ENCODE peak calls at places on chromosome 20, in five cellular contexts. One of them, this sample, is unnamed.

GRCh38 chr20:402898-403581 is 5.1 kb upstream of the RBCK1 start:
- DNase-seq in GM12878: no peak
- DNase-seq in A549: no peak
- DNase-seq in K562: no peak
- DNase-seq in SK-N-SH: no peak
- DNase-seq in this sample: no peak

GRCh38 chr20:19937651-19938420 is 79.3 kb upstream of the NAA20 start:
- DNase-seq in GM12878: peak
- DNase-seq in A549: no peak
- DNase-seq in K562: no peak
- DNase-seq in SK-N-SH: no peak
- DNase-seq in this sample: no peak

GRCh38 chr20:15200139-15200538 is 862.7 kb upstream of the FLRT3 start:
- DNase-seq in GM12878: peak
- DNase-seq in A549: no peak
- DNase-seq in K562: no peak
- DNase-seq in SK-N-SH: no peak
- DNase-seq in this sample: no peak

GRCh38 chr20:9927224-9927623 is 88.3 kb upstream of the PAK5 start:
- DNase-seq in GM12878: no peak
- DNase-seq in A549: no peak
- DNase-seq in K562: no peak
- DNase-seq in SK-N-SH: no peak
- DNase-seq in this sample: no peak

GRCh38 chr20:42027746-42028268 is 409.6 kb upstream of the CHD6 start:
- DNase-seq in GM12878: no peak
- DNase-seq in A549: no peak
- DNase-seq in K562: no peak
- DNase-seq in SK-N-SH: peak
- DNase-seq in this sample: no peak

GRCh38 chr20:2207770-2208097 is 88.1 kb upstream of the TGM3 start:
- DNase-seq in GM12878: no peak
- DNase-seq in A549: no peak
- DNase-seq in K562: no peak
- DNase-seq in SK-N-SH: no peak
- DNase-seq in this sample: no peak

GRCh38 chr20:40254023-40254772 is 434.8 kb downstream of the MAFB start:
- DNase-seq in GM12878: no peak
- DNase-seq in A549: no peak
- DNase-seq in K562: no peak
- DNase-seq in SK-N-SH: no peak
- DNase-seq in this sample: no peak

GRCh38 chr20:61502433-61502832 is 250.4 kb downstream of the CDH4 start:
- DNase-seq in GM12878: no peak
- DNase-seq in A549: no peak
- DNase-seq in K562: no peak
- DNase-seq in SK-N-SH: no peak
- DNase-seq in this sample: peak

GRCh38 chr20:20772492-20773047 is 60.1 kb upstream of the RALGAPA2 start:
- DNase-seq in GM12878: no peak
- DNase-seq in A549: no peak
- DNase-seq in K562: no peak
- DNase-seq in SK-N-SH: no peak
- DNase-seq in this sample: no peak

GRCh38 chr20:53685070-53685595 is 91.5 kb upstream of the ZNF217 start:
- DNase-seq in GM12878: no peak
- DNase-seq in A549: no peak
- DNase-seq in K562: no peak
- DNase-seq in SK-N-SH: no peak
- DNase-seq in this sample: no peak

GRCh38 chr20:63191400-63191799 is 24.5 kb downstream of the YTHDF1 start:
- DNase-seq in GM12878: no peak
- DNase-seq in A549: peak
- DNase-seq in K562: no peak
- DNase-seq in SK-N-SH: no peak
- DNase-seq in this sample: peak

GRCh38 chr20:17536944-17537444 is 5.8 kb upstream of the BFSP1 start:
- DNase-seq in GM12878: no peak
- DNase-seq in A549: peak
- DNase-seq in K562: peak
- DNase-seq in SK-N-SH: peak
- DNase-seq in this sample: peak

GRCh38 chr20:63032861-63033634 is 26.3 kb upstream of the BHLHE23 start:
- DNase-seq in GM12878: peak
- DNase-seq in A549: no peak
- DNase-seq in K562: no peak
- DNase-seq in SK-N-SH: no peak
- DNase-seq in this sample: no peak

GRCh38 chr20:63622096-63622495 is 4.8 kb downstream of the GMEB2 start:
- DNase-seq in GM12878: no peak
- DNase-seq in A549: no peak
- DNase-seq in K562: no peak
- DNase-seq in SK-N-SH: no peak
- DNase-seq in this sample: no peak

GRCh38 chr20:63230800-63231268 is 4.9 kb upstream of the BIRC7 start:
- DNase-seq in GM12878: no peak
- DNase-seq in A549: peak
- DNase-seq in K562: peak
- DNase-seq in SK-N-SH: peak
- DNase-seq in this sample: peak

GRCh38 chr20:36097331-36097730 is 57.2 kb upstream of the EPB41L1 start:
- DNase-seq in GM12878: no peak
- DNase-seq in A549: no peak
- DNase-seq in K562: no peak
- DNase-seq in SK-N-SH: no peak
- DNase-seq in this sample: peak

GRCh38 chr20:47027456-47027855 is 132.8 kb downstream of the EYA2 start:
- DNase-seq in GM12878: no peak
- DNase-seq in A549: no peak
- DNase-seq in K562: no peak
- DNase-seq in SK-N-SH: no peak
- DNase-seq in this sample: no peak

GRCh38 chr20:47029845-47030244 is 135.2 kb downstream of the EYA2 start:
- DNase-seq in GM12878: no peak
- DNase-seq in A549: no peak
- DNase-seq in K562: no peak
- DNase-seq in SK-N-SH: no peak
- DNase-seq in this sample: no peak

GRCh38 chr20:47028487-47028886 is 133.8 kb downstream of the EYA2 start:
- DNase-seq in GM12878: no peak
- DNase-seq in A549: no peak
- DNase-seq in K562: no peak
- DNase-seq in SK-N-SH: no peak
- DNase-seq in this sample: no peak

GRCh38 chr20:47024461-47024937 is 129.9 kb downstream of the EYA2 start:
- DNase-seq in GM12878: no peak
- DNase-seq in A549: no peak
- DNase-seq in K562: no peak
- DNase-seq in SK-N-SH: no peak
- DNase-seq in this sample: peak

DNA sequence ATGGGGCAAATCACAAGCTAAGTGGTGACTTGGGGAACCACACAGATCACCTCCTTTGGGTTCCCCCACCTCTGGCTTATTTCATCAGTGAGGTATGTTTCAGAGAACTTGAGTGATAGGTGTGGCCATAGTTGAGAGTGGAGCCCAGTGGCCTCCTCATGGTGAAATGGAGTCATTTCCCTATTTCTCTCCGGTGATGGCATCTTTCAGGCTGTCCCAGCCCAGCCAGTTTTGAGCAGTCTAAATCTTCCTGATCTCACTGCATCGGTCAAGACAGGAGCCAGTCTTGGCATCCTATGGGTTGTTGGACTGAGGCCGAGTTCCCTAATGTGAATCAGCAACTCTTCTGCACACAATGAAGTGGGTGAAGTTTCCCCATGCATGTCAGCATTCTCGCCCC is 132.4 kb downstream of the EYA2 start:
- DNase-seq in GM12878: no peak
- DNase-seq in A549: no peak
- DNase-seq in K562: no peak
- DNase-seq in SK-N-SH: no peak
- DNase-seq in this sample: no peak
- TF ChIP-seq RCOR1 in GM12878: no peak
- TF ChIP-seq RCOR1 in A549: no peak
- TF ChIP-seq RCOR1 in K562: no peak
- TF ChIP-seq RCOR1 in SK-N-SH: no peak
- TF ChIP-seq RCOR1 in this sample: no peak

GRCh38 chr20:44785768-44786167 is 24.6 kb downstream of the RIMS4 start:
- DNase-seq in GM12878: no peak
- DNase-seq in A549: peak
- DNase-seq in K562: no peak
- DNase-seq in SK-N-SH: peak
- DNase-seq in this sample: no peak
- TF ChIP-seq RCOR1 in GM12878: no peak
- TF ChIP-seq RCOR1 in A549: no peak
- TF ChIP-seq RCOR1 in K562: no peak
- TF ChIP-seq RCOR1 in SK-N-SH: peak
- TF ChIP-seq RCOR1 in this sample: no peak

DNA sequence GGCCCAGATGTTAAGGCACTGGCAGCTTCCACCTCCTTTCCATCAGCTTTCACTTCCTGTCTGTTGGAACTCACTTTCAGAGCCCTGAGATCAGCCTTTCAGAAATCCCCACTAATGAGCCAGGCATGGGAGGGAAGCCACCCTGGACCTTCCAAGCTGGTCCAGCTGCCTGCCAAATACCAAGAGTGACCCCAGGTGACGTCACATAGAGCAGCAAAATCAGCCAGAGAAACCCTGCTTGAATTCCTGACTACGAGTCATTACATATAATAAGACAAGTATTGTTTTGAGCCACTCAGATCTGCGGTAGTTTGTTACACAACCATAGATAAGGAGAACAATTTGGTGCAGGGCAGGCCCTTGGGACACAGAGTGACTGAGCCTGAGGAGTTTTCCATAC is 556.0 kb upstream of the JAG1 start:
- DNase-seq in GM12878: no peak
- DNase-seq in A549: peak
- DNase-seq in K562: no peak
- DNase-seq in SK-N-SH: no peak
- DNase-seq in this sample: peak
- TF ChIP-seq RCOR1 in GM12878: no peak
- TF ChIP-seq RCOR1 in A549: no peak
- TF ChIP-seq RCOR1 in K562: no peak
- TF ChIP-seq RCOR1 in SK-N-SH: no peak
- TF ChIP-seq RCOR1 in this sample: no peak

GRCh38 chr20:24993337-24994185 is 1.0 kb upstream of the APMAP start:
- DNase-seq in GM12878: no peak
- DNase-seq in A549: peak
- DNase-seq in K562: peak
- DNase-seq in SK-N-SH: no peak
- DNase-seq in this sample: peak
- TF ChIP-seq RCOR1 in GM12878: no peak
- TF ChIP-seq RCOR1 in A549: no peak
- TF ChIP-seq RCOR1 in K562: no peak
- TF ChIP-seq RCOR1 in SK-N-SH: no peak
- TF ChIP-seq RCOR1 in this sample: no peak

DNA sequence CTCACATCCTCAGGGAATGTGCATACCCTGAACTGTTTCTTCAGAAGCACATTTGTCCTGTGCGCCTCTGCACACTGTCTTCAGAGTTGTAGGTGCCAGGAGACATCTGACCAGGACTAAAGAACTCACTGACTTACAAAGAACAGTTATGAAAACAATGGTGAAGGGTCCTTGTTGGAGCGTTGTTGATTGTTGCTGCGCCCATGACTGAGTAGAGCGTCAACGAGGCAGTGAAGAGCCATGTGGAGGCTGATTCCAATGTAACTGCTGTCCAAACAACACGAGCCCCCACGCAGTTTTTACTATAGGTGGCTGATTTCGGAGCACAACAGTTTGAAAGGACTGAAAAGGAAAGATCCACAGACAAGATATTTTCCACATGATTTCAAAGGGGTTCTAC is 380.3 kb downstream of the CDH26 start:
- DNase-seq in GM12878: no peak
- DNase-seq in A549: no peak
- DNase-seq in K562: no peak
- DNase-seq in SK-N-SH: no peak
- DNase-seq in this sample: no peak
- TF ChIP-seq RCOR1 in GM12878: no peak
- TF ChIP-seq RCOR1 in A549: no peak
- TF ChIP-seq RCOR1 in K562: no peak
- TF ChIP-seq RCOR1 in SK-N-SH: no peak
- TF ChIP-seq RCOR1 in this sample: no peak

DNA sequence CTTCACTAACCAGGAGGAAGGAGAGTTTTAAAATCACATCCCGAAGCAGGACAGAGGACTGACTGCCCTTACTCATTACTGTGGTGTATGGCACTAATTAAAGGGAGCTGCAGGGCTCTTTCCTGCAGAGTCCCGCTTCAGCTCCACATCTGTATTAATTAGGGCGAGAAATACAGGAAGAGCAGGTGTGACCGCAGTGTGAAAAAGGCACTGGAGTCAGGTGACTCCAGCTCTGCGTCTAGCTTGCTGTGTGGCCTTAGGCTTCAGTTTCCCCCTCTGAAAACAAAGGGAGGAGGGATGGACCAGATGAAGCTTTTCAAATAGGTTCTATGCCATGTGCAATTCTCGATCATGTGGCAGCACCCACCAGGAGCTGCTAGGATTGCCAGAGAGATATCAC is 34.0 kb downstream of the KIAA1755 start:
- DNase-seq in GM12878: no peak
- DNase-seq in A549: no peak
- DNase-seq in K562: no peak
- DNase-seq in SK-N-SH: no peak
- DNase-seq in this sample: no peak
- TF ChIP-seq RCOR1 in GM12878: no peak
- TF ChIP-seq RCOR1 in A549: no peak
- TF ChIP-seq RCOR1 in K562: no peak
- TF ChIP-seq RCOR1 in SK-N-SH: no peak
- TF ChIP-seq RCOR1 in this sample: no peak

GRCh38 chr20:46195264-46196038 is 77.3 kb downstream of the CD40 start:
- DNase-seq in GM12878: no peak
- DNase-seq in A549: no peak
- DNase-seq in K562: no peak
- DNase-seq in SK-N-SH: no peak
- DNase-seq in this sample: no peak

GRCh38 chr20:46202758-46203509 is 84.8 kb downstream of the CD40 start:
- DNase-seq in GM12878: no peak
- DNase-seq in A549: no peak
- DNase-seq in K562: no peak
- DNase-seq in SK-N-SH: peak
- DNase-seq in this sample: no peak

GRCh38 chr20:46196990-46197389 is 78.9 kb downstream of the CD40 start:
- DNase-seq in GM12878: no peak
- DNase-seq in A549: no peak
- DNase-seq in K562: no peak
- DNase-seq in SK-N-SH: no peak
- DNase-seq in this sample: no peak

GRCh38 chr20:46200582-46201570 is 82.8 kb downstream of the CD40 start:
- DNase-seq in GM12878: no peak
- DNase-seq in A549: no peak
- DNase-seq in K562: no peak
- DNase-seq in SK-N-SH: no peak
- DNase-seq in this sample: no peak

GRCh38 chr20:46199198-46199597 is 81.1 kb downstream of the CD40 start:
- DNase-seq in GM12878: no peak
- DNase-seq in A549: peak
- DNase-seq in K562: peak
- DNase-seq in SK-N-SH: no peak
- DNase-seq in this sample: no peak
- TF ChIP-seq RCOR1 in GM12878: no peak
- TF ChIP-seq RCOR1 in A549: no peak
- TF ChIP-seq RCOR1 in K562: no peak
- TF ChIP-seq RCOR1 in SK-N-SH: no peak
- TF ChIP-seq RCOR1 in this sample: no peak

This sample was measured in IMR-90.